ENCODE peak calls at places on chromosomes 2 and 18, in four cellular contexts. One of them, this sample, is unnamed.

GRCh38 chr2:8021942-8022341 is 659.9 kb upstream of the ID2 start:
- DNase-seq in colonic mucosa: no peak
- DNase-seq in glutamatergic neuron: no peak
- DNase-seq in CD8-positive, alpha-beta T cell: no peak
- DNase-seq in this sample: no peak

GRCh38 chr18:6482198-6482977 is 67.7 kb upstream of the L3MBTL4 start:
- DNase-seq in colonic mucosa: peak; percentile 28
- DNase-seq in CD8-positive, alpha-beta T cell: no peak
- DNase-seq in glutamatergic neuron: peak; percentile 79
- DNase-seq in this sample: peak; percentile 83

GRCh38 chr18:54961868-54962267 is 2.6 kb upstream of the CCDC68 start:
- DNase-seq in CD8-positive, alpha-beta T cell: no peak
- DNase-seq in colonic mucosa: no peak
- DNase-seq in glutamatergic neuron: no peak
- DNase-seq in this sample: no peak

GRCh38 chr2:64130333-64130732 is 13.9 kb downstream of the PELI1 start:
- DNase-seq in colonic mucosa: no peak
- DNase-seq in glutamatergic neuron: no peak
- DNase-seq in CD8-positive, alpha-beta T cell: no peak
- DNase-seq in this sample: no peak

GRCh38 chr2:33135645-33136044 is 188.9 kb downstream of the LTBP1 start:
- DNase-seq in glutamatergic neuron: no peak
- DNase-seq in colonic mucosa: no peak
- DNase-seq in CD8-positive, alpha-beta T cell: no peak
- DNase-seq in this sample: no peak

GRCh38 chr2:20434588-20435294 is 12.1 kb upstream of the RHOB start:
- DNase-seq in colonic mucosa: no peak
- DNase-seq in CD8-positive, alpha-beta T cell: no peak
- DNase-seq in glutamatergic neuron: no peak
- DNase-seq in this sample: no peak

GRCh38 chr2:17620280-17620679 is 79.8 kb downstream of the VSNL1 start:
- DNase-seq in colonic mucosa: peak; percentile 26
- DNase-seq in glutamatergic neuron: no peak
- DNase-seq in CD8-positive, alpha-beta T cell: no peak
- DNase-seq in this sample: no peak

GRCh38 chr2:241777686-241778627 is 1.3 kb downstream of the GAL3ST2 start:
- DNase-seq in CD8-positive, alpha-beta T cell: no peak
- DNase-seq in glutamatergic neuron: no peak
- DNase-seq in colonic mucosa: peak; percentile 48
- DNase-seq in this sample: no peak

GRCh38 chr18:79934311-79935097 is 16.9 kb downstream of the SLC66A2 start:
- DNase-seq in glutamatergic neuron: no peak
- DNase-seq in CD8-positive, alpha-beta T cell: no peak
- DNase-seq in colonic mucosa: peak; percentile 79
- DNase-seq in this sample: no peak

GRCh38 chr2:45119855-45120254 is 110.6 kb upstream of the SIX2 start:
- DNase-seq in colonic mucosa: no peak
- DNase-seq in glutamatergic neuron: no peak
- DNase-seq in CD8-positive, alpha-beta T cell: no peak
- DNase-seq in this sample: no peak

GRCh38 chr2:25851740-25852503 is 26.4 kb downstream of the ASXL2 start:
- DNase-seq in glutamatergic neuron: no peak
- DNase-seq in colonic mucosa: peak; percentile 29
- DNase-seq in CD8-positive, alpha-beta T cell: peak; percentile 24
- DNase-seq in this sample: peak; percentile 60
- TF ChIP-seq CTCF in glutamatergic neuron: peak; percentile 51
- TF ChIP-seq CTCF in colonic mucosa: peak; percentile 67
- TF ChIP-seq CTCF in CD8-positive, alpha-beta T cell: peak; percentile 74
- TF ChIP-seq CTCF in this sample: peak; percentile 75

GRCh38 chr2:208358758-208359631 is 47.6 kb upstream of the PTH2R start:
- DNase-seq in glutamatergic neuron: no peak
- DNase-seq in CD8-positive, alpha-beta T cell: no peak
- DNase-seq in colonic mucosa: no peak
- DNase-seq in this sample: no peak

GRCh38 chr2:208359632-208359986 is 47.0 kb upstream of the PTH2R start:
- DNase-seq in glutamatergic neuron: no peak
- DNase-seq in colonic mucosa: no peak
- DNase-seq in CD8-positive, alpha-beta T cell: no peak
- DNase-seq in this sample: no peak

GRCh38 chr2:208354964-208355381 is 51.6 kb upstream of the PTH2R start:
- DNase-seq in glutamatergic neuron: no peak
- DNase-seq in CD8-positive, alpha-beta T cell: no peak
- DNase-seq in colonic mucosa: no peak
- DNase-seq in this sample: no peak

GRCh38 chr2:208360259-208361076 is 46.1 kb upstream of the PTH2R start:
- DNase-seq in CD8-positive, alpha-beta T cell: no peak
- DNase-seq in colonic mucosa: no peak
- DNase-seq in glutamatergic neuron: no peak
- DNase-seq in this sample: no peak

GRCh38 chr2:208356846-208357574 is 49.6 kb upstream of the PTH2R start:
- DNase-seq in colonic mucosa: no peak
- DNase-seq in CD8-positive, alpha-beta T cell: no peak
- DNase-seq in glutamatergic neuron: no peak
- DNase-seq in this sample: no peak
- TF ChIP-seq CTCF in colonic mucosa: no peak
- TF ChIP-seq CTCF in CD8-positive, alpha-beta T cell: no peak
- TF ChIP-seq CTCF in glutamatergic neuron: no peak
- TF ChIP-seq CTCF in this sample: no peak

GRCh38 chr2:105803773-105804172 is 59.1 kb downstream of the NCK2 start:
- DNase-seq in glutamatergic neuron: no peak
- DNase-seq in CD8-positive, alpha-beta T cell: no peak
- DNase-seq in colonic mucosa: no peak
- DNase-seq in this sample: no peak

GRCh38 chr2:105802587-105802986 is 57.9 kb downstream of the NCK2 start:
- DNase-seq in glutamatergic neuron: no peak
- DNase-seq in colonic mucosa: no peak
- DNase-seq in CD8-positive, alpha-beta T cell: peak; percentile 58
- DNase-seq in this sample: no peak

GRCh38 chr2:105804266-105804665 is 59.6 kb downstream of the NCK2 start:
- DNase-seq in glutamatergic neuron: no peak
- DNase-seq in CD8-positive, alpha-beta T cell: no peak
- DNase-seq in colonic mucosa: no peak
- DNase-seq in this sample: no peak

GRCh38 chr2:105801961-105802360 is 57.2 kb downstream of the NCK2 start:
- DNase-seq in colonic mucosa: no peak
- DNase-seq in CD8-positive, alpha-beta T cell: no peak
- DNase-seq in glutamatergic neuron: no peak
- DNase-seq in this sample: no peak

DNA sequence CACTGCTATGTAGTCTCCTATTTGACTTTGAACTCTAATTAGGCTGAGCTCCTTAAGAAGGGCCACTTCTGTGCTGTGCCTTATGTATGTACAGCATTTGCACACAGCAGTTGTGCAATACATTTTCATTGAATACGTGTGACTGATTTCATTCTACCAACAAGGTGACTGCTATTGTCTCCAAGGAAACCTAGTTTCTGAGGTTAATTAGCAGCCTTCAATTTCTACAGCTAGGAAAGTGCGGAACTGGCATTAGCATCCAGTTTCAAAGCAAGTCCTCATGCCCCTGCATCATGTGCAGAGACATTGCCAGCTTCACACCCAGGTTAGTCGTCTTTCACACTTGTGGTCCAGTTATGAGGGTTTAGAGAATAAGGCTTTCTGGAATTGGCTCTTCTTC is 58.6 kb downstream of the NCK2 start:
- DNase-seq in colonic mucosa: no peak
- DNase-seq in glutamatergic neuron: no peak
- DNase-seq in CD8-positive, alpha-beta T cell: no peak
- DNase-seq in this sample: no peak
- TF ChIP-seq CTCF in colonic mucosa: no peak
- TF ChIP-seq CTCF in glutamatergic neuron: no peak
- TF ChIP-seq CTCF in CD8-positive, alpha-beta T cell: no peak
- TF ChIP-seq CTCF in this sample: no peak

DNA sequence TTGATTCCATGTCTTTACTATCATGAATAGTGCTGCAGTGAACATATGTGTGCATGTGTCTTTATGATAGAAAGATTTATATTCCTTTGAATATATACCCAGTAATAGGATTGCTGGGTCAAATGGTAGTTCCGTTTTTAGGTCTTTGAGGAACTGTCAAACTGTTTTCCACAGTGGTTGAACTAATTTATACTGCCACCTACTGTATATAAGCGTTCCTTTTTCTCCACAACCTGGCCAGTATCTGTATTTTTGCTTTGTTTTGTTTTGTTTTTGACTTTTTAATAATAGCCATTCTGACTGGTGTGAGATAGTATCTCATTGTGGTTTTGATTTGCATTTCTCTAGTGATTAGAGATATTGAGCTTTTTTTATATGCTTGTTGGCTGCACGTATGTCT is 641.6 kb downstream of the SUCLG1 start:
- DNase-seq in glutamatergic neuron: no peak
- DNase-seq in colonic mucosa: no peak
- DNase-seq in CD8-positive, alpha-beta T cell: no peak
- DNase-seq in this sample: peak; percentile 10
- TF ChIP-seq CTCF in glutamatergic neuron: peak; percentile 28
- TF ChIP-seq CTCF in colonic mucosa: no peak
- TF ChIP-seq CTCF in CD8-positive, alpha-beta T cell: no peak
- TF ChIP-seq CTCF in this sample: peak; percentile 58

GRCh38 chr18:21389283-21389682 is 147.3 kb downstream of the GREB1L start:
- DNase-seq in CD8-positive, alpha-beta T cell: no peak
- DNase-seq in glutamatergic neuron: no peak
- DNase-seq in colonic mucosa: no peak
- DNase-seq in this sample: no peak
- TF ChIP-seq CTCF in CD8-positive, alpha-beta T cell: no peak
- TF ChIP-seq CTCF in glutamatergic neuron: no peak
- TF ChIP-seq CTCF in colonic mucosa: no peak
- TF ChIP-seq CTCF in this sample: no peak

GRCh38 chr18:22703883-22704626 is 229.1 kb upstream of the RBBP8 start:
- DNase-seq in colonic mucosa: peak; percentile 38
- DNase-seq in glutamatergic neuron: no peak
- DNase-seq in CD8-positive, alpha-beta T cell: no peak
- DNase-seq in this sample: peak; percentile 66
- TF ChIP-seq CTCF in colonic mucosa: peak; percentile 82
- TF ChIP-seq CTCF in glutamatergic neuron: peak; percentile 80
- TF ChIP-seq CTCF in CD8-positive, alpha-beta T cell: peak; percentile 78
- TF ChIP-seq CTCF in this sample: peak; percentile 92

GRCh38 chr2:37291680-37292079 is 33.0 kb downstream of the PRKD3 start:
- DNase-seq in glutamatergic neuron: no peak
- DNase-seq in colonic mucosa: no peak
- DNase-seq in CD8-positive, alpha-beta T cell: no peak
- DNase-seq in this sample: no peak

GRCh38 chr2:37283207-37283606 is 41.4 kb downstream of the PRKD3 start:
- DNase-seq in CD8-positive, alpha-beta T cell: no peak
- DNase-seq in glutamatergic neuron: no peak
- DNase-seq in colonic mucosa: no peak
- DNase-seq in this sample: no peak

GRCh38 chr2:37284386-37284785 is 40.2 kb downstream of the PRKD3 start:
- DNase-seq in colonic mucosa: no peak
- DNase-seq in CD8-positive, alpha-beta T cell: no peak
- DNase-seq in glutamatergic neuron: no peak
- DNase-seq in this sample: no peak

GRCh38 chr2:37282746-37283145 is 41.9 kb downstream of the PRKD3 start:
- DNase-seq in colonic mucosa: no peak
- DNase-seq in CD8-positive, alpha-beta T cell: no peak
- DNase-seq in glutamatergic neuron: no peak
- DNase-seq in this sample: no peak

DNA sequence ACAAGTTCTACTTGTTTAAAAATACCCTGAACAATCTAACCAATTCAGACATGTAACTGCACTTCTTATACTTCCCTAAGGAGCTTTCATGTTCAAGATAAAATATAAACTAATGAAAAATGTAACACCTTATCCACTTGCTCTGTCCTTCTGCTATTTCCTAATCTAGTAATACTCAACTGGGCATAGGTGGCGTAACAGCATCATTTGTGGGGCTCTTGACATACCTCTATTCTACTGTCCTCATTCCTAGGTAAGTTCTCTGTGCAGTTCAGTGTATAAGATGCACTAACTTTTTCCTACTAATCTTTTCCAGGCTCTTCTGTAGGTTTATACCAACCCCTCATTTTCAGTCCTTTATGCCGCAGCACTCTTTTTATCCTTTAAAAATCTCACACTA is 36.7 kb downstream of the PRKD3 start:
- DNase-seq in colonic mucosa: no peak
- DNase-seq in CD8-positive, alpha-beta T cell: no peak
- DNase-seq in glutamatergic neuron: no peak
- DNase-seq in this sample: peak; percentile 7
- TF ChIP-seq CTCF in colonic mucosa: no peak
- TF ChIP-seq CTCF in CD8-positive, alpha-beta T cell: no peak
- TF ChIP-seq CTCF in glutamatergic neuron: no peak
- TF ChIP-seq CTCF in this sample: peak; percentile 24